ENCODE peak calls at places on chromosomes 3 and 15, in seven cellular contexts. P is endothelial cell of umbilical vein, T is T-helper 9 cell, U is HT1080, F is CD14-positive monocyte, W is GDM1, Z is LoVo. M is an unnamed sample.

GRCh38 chr3:47612178-47612577 is 33.5 kb upstream of the CSPG5 start:
- DNase-seq in P (peak; percentile 64), T (no peak), U (peak; percentile 42), Z (no peak), F (no peak), W (no peak), M (no peak)

GRCh38 chr3:38511546-38511945 is 15.4 kb downstream of the EXOG start:
- DNase-seq in P (no peak), T (no peak), Z (no peak), U (no peak), W (no peak), F (no peak), M (no peak)

GRCh38 chr3:128503164-128503651 is 10.2 kb upstream of the GATA2 start:
- DNase-seq in Z (no peak), F (no peak), P (no peak), U (peak; percentile 51), W (no peak), T (no peak), M (no peak)

GRCh38 chr3:117844676-117845075 is 1135.1 kb downstream of the TUSC7 start:
- DNase-seq in F (no peak), Z (no peak), W (no peak), U (peak; percentile 58), T (no peak), P (no peak), M (no peak)

GRCh38 chr15:42092666-42093445 is 1.5 kb downstream of the PLA2G4D start:
- DNase-seq in U (no peak), P (no peak), W (no peak), T (no peak), F (no peak), Z (no peak), M (no peak)

GRCh38 chr3:150035400-150035799 is 64.7 kb upstream of the PFN2 start:
- DNase-seq in W (no peak), F (no peak), T (no peak), P (no peak), U (no peak), Z (no peak), M (no peak)

GRCh38 chr3:17352620-17353019 is 389.8 kb downstream of the TBC1D5 start:
- DNase-seq in W (no peak), P (no peak), T (no peak), F (no peak), U (no peak), Z (no peak), M (no peak)

GRCh38 chr3:187777331-187778046 is 32.2 kb upstream of the BCL6 start:
- DNase-seq in P (peak; percentile 6), W (peak; percentile 82), Z (no peak), F (peak; percentile 80), U (peak; percentile 95), T (peak; percentile 16), M (peak; percentile 100)

GRCh38 chr15:59252137-59252536 is 45.5 kb downstream of the LDHAL6B start:
- DNase-seq in P (no peak), Z (no peak), F (no peak), T (no peak), W (no peak), U (no peak), M (no peak)

GRCh38 chr3:45464336-45464809 is 76.0 kb downstream of the LARS2 start:
- DNase-seq in P (peak; percentile 4), T (no peak), W (peak; percentile 34), U (no peak), Z (no peak), F (peak; percentile 90), M (no peak)

GRCh38 chr15:37824717-37825382 is 109.6 kb upstream of the TMCO5A start:
- DNase-seq in U (peak; percentile 98), P (peak; percentile 15), T (no peak), F (no peak), Z (peak; percentile 26), W (peak; percentile 94), M (no peak)

GRCh38 chr3:107969994-107970896 is 120.6 kb downstream of the CD47 start:
- DNase-seq in T (no peak), W (no peak), F (no peak), Z (peak; percentile 27), U (peak; percentile 58), P (peak; percentile 92), M (no peak)

GRCh38 chr15:77171568-77171967 is 100.7 kb upstream of the TSPAN3 start:
- DNase-seq in T (no peak), U (no peak), Z (no peak), P (no peak), W (no peak), F (no peak), M (no peak)

M was measured in AML-193.